ENCODE peak calls at places on chromosomes 12 and 14, in seven cellular contexts. A is H1, B is SK-N-SH, K is HCT116, Q is HepG2, V is K562, G is GM12878. F is an unnamed sample.

GRCh38 chr12:27330846-27331245 is 1.8 kb upstream of the BMAL2 start:
- DNase-seq in A (no peak), B (no peak), K (no peak), Q (no peak), V (no peak), G (no peak), F (no peak)

GRCh38 chr14:106790189-106791036 is 1264.0 kb downstream of the TMEM121 start:
- DNase-seq in A (peak; percentile 66), B (peak; percentile 68), K (no peak), Q (peak; percentile 47), V (peak; percentile 42), G (no peak), F (peak; percentile 88)

GRCh38 chr12:70824511-70824910 is 96.0 kb downstream of the PTPRR start:
- DNase-seq in A (no peak), B (no peak), K (no peak), Q (no peak), V (no peak), G (no peak), F (no peak)

GRCh38 chr14:24171422-24172260 is at the start of gene REC8:
- DNase-seq in A (peak; percentile 97), B (peak; percentile 97), K (no peak), Q (no peak), V (no peak), G (peak; percentile 82), F (no peak)

GRCh38 chr14:72812292-72812851 is 81.5 kb downstream of the DPF3 start:
- DNase-seq in A (no peak), B (no peak), K (no peak), Q (no peak), V (no peak), G (no peak), F (peak; percentile 52)

GRCh38 chr12:128829870-128830504 is 6.2 kb upstream of the SLC15A4 start:
- DNase-seq in A (no peak), B (no peak), K (no peak), Q (no peak), V (no peak), G (peak; percentile 97), F (no peak)

GRCh38 chr14:51145246-51145645 is 50.3 kb upstream of the TRIM9 start:
- DNase-seq in A (no peak), B (no peak), K (no peak), Q (no peak), V (no peak), G (no peak), F (no peak)

GRCh38 chr14:49303952-49304516 is 282.1 kb downstream of the RPS29 start:
- DNase-seq in A (peak; percentile 61), B (no peak), K (no peak), Q (no peak), V (peak; percentile 2), G (no peak), F (peak; percentile 86)

GRCh38 chr14:77084991-77085390 is 13.1 kb upstream of the CIPC start:
- DNase-seq in A (no peak), B (no peak), K (no peak), Q (no peak), V (no peak), G (no peak), F (no peak)

GRCh38 chr12:20547788-20548575 is 147.2 kb upstream of the SLCO1C1 start:
- DNase-seq in A (no peak), B (no peak), K (no peak), Q (no peak), V (no peak), G (no peak), F (no peak)

GRCh38 chr14:21099596-21099985 is 1.1 kb upstream of the ZNF219 start:
- DNase-seq in A (no peak), B (no peak), K (no peak), Q (no peak), V (no peak), G (no peak), F (no peak)

GRCh38 chr14:93926209-93926872 is 803 bp upstream of the FAM181A start:
- DNase-seq in A (no peak), B (no peak), K (no peak), Q (peak; percentile 28), V (no peak), G (no peak), F (no peak)

GRCh38 chr14:94341654-94342333 is 18.7 kb upstream of the SERPINA6 start:
- DNase-seq in A (no peak), B (no peak), K (no peak), Q (no peak), V (no peak), G (no peak), F (no peak)

GRCh38 chr12:50564240-50564947 is 59.6 kb downstream of the DIP2B start:
- DNase-seq in A (no peak), B (no peak), K (no peak), Q (no peak), V (no peak), G (no peak), F (no peak)

GRCh38 chr14:50957296-50957695 is 13.0 kb upstream of the PYGL start:
- DNase-seq in A (no peak), B (no peak), K (no peak), Q (no peak), V (no peak), G (no peak), F (no peak)

GRCh38 chr12:121579190-121579791 is 1.5 kb downstream of the KDM2B start:
- DNase-seq in A (peak; percentile 59), B (peak; percentile 76), K (no peak), Q (no peak), V (peak; percentile 55), G (no peak), F (peak; percentile 46)

GRCh38 chr14:101501858-101502615 is 59.3 kb upstream of the DIO3 start:
- DNase-seq in A (no peak), B (no peak), K (no peak), Q (no peak), V (no peak), G (no peak), F (no peak)

GRCh38 chr12:57158665-57159064 is 11.2 kb upstream of the LRP1-AS start:
- DNase-seq in A (no peak), B (peak; percentile 39), K (no peak), Q (no peak), V (no peak), G (no peak), F (no peak)
- TF ChIP-seq JUND in A (no peak), B (no peak), K (no peak), Q (no peak), V (no peak), G (no peak), F (no peak)

DNA sequence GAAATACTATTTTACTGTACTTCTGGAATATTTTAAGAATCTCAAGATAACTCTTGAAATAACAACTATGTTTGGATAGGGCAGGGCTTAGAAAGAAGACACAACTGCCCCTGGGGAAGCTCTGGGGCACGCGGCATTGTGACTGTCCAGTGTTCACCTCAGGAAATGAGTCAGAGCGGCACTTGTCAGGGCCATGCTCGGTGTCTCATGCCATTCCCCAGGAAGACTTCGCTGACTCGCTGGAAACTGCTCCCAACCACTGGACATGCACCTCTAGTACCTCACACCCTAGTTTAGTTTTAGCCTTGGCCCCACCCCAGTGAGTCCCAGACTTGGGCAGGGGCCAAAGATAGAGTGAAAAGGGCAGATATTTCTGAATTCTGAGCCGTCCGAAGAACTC is 192.0 kb downstream of the TTC7B start:
- DNase-seq in A (no peak), B (no peak), K (peak; percentile 42), Q (peak; percentile 42), V (peak; percentile 11), G (no peak), F (no peak)
- TF ChIP-seq JUND in A (no peak), B (no peak), K (peak; percentile 77), Q (no peak), V (no peak), G (no peak), F (no peak)

DNA sequence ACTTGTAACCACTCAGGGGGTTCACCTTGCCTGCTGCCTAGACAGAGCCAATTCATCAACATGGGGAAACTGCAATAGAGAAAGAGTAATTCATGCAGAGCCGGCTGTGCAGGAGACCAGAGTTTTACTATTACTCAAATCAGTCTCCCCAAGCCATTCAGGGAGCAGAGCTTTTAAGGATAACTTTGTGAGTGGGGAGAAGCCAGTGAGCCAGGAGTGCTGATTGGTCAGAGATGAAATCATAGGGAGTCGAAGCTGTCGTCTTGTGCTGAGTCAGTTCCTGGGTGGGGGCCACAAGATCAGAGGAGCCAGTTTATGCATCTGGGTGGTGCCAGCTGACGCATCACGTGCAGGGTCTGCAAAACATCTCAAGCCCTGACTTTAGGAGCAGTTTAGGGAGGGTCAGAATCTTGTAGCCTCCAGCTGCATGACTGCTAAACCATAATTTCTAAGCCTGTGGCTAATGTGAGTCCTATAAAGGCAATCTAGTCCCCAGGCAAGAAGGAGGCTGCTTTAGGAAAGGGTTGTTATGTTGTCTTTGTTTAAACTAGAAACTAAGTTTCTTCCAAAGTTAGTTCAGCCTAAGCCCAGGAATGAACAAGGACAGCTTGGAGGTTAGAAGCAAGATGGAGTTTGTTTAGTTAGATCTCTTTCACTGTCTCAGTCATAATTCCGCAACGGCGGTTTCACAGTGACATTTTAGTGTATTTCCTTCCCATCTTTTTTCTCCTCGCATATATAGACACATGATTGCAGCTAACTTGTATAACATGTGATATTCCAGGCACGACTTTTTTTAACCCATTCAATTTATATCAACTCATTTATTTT is 68.9 kb upstream of the NCOR2 start:
- DNase-seq in A (no peak), B (no peak), K (peak; percentile 40), Q (no peak), V (peak; percentile 92), G (peak; percentile 11), F (no peak)
- TF ChIP-seq JUND in A (no peak), B (no peak), K (peak; percentile 52), Q (no peak), V (peak; percentile 81), G (no peak), F (no peak)

DNA sequence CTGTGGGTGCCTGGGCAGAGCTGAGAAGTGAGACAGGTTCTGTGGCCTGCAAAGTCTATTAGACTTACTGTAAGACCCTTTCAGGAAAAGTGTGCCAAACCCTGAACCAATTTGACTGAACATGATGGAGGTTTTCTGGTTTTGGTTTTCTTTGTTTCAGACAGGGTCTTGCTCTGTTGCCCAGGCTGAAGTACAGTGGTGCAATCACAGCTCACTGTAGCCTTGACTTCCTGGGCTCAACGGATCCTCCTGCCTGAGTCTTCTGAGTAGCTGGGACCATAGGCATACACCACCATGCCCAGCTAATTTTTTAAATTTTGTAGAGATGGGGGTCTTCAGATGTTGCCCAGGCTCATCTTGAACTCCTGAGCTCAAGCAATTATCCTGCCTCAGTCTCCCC is 167.1 kb downstream of the FOXN3 start:
- DNase-seq in A (no peak), B (no peak), K (no peak), Q (no peak), V (no peak), G (no peak), F (no peak)
- TF ChIP-seq JUND in A (no peak), B (no peak), K (no peak), Q (no peak), V (no peak), G (no peak), F (no peak)

DNA sequence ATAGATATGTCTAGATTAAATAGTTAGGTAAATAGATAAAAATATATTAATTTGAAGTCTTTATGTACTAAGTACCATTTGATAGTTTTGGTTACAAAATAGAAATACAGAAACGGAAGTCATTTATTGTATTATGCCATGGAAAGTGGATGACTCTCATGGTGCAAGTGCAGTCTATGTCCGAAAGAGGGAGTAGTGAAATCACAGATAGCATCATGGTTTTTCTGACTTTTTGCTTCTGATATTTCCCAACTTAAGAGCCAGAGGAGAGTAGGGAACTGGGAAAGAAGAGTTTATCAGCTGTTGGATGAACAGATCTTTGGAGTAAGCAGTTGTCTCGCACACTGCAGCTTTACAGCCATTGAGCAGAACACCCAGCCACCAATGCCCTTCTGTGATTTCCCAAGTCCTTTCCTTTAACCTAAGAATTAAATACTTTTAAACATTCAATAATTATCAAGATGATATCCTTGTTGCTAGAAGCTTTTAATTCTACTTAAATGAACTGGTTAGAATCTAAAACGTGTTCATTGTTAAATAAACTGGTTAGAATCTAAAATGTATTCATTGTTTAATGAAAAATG is 18.4 kb upstream of the SRGAP1 start:
- DNase-seq in A (no peak), B (peak; percentile 72), K (peak; percentile 66), Q (peak; percentile 56), V (peak; percentile 29), G (no peak), F (peak; percentile 80)
- TF ChIP-seq JUND in A (no peak), B (no peak), K (no peak), Q (no peak), V (no peak), G (no peak), F (no peak)